ENCODE peak calls at places on chromosomes 16 and 17, in six cellular contexts. Q, L, C, R, D and I are unnamed samples.

GRCh38 chr17:5035356-5035755 is at the start of gene SLC52A1:
- DNase-seq in C (no peak), D (no peak), L (no peak), Q (peak), R (no peak), I (no peak)

GRCh38 chr17:32007463-32008298 is 498 bp downstream of the LRRC37B start:
- DNase-seq in R (no peak), D (peak), C (no peak), Q (peak), L (peak), I (peak)

GRCh38 chr17:68101992-68102758 is 66.6 kb downstream of the KPNA2 start:
- DNase-seq in D (no peak), L (peak), Q (peak), C (no peak), R (no peak), I (peak)

GRCh38 chr17:2965621-2966275 is 97.7 kb downstream of the OR1D5 start:
- DNase-seq in C (no peak), L (no peak), Q (peak), D (no peak), R (no peak), I (no peak)

GRCh38 chr16:89297156-89297869 is 79.8 kb downstream of the ZNF778 start:
- DNase-seq in L (no peak), C (no peak), Q (no peak), D (no peak), R (no peak), I (no peak)

GRCh38 chr17:53659181-53659580 is 163.5 kb upstream of the KIF2B start:
- DNase-seq in D (peak), C (no peak), R (no peak), L (no peak), Q (no peak), I (no peak)

GRCh38 chr17:42179911-42180410 is 981 bp downstream of the KCNH4 start:
- DNase-seq in Q (peak), D (peak), L (no peak), R (no peak), C (peak), I (peak)

GRCh38 chr16:59654455-59654854 is 920.3 kb upstream of the GOT2 start:
- DNase-seq in C (no peak), L (no peak), D (no peak), R (no peak), Q (no peak), I (no peak)

GRCh38 chr17:7238418-7239090 is 703 bp downstream of the PHF23 start:
- DNase-seq in Q (peak), D (peak), R (no peak), L (peak), C (no peak), I (peak)

GRCh38 chr16:83898463-83899271 is at the start of gene MLYCD:
- DNase-seq in R (no peak), Q (peak), C (peak), L (peak), D (peak), I (peak)

GRCh38 chr16:745739-746138 is 4.9 kb upstream of the CIAO3 start:
- DNase-seq in D (peak), L (no peak), C (no peak), Q (no peak), R (no peak), I (no peak)

GRCh38 chr17:40810505-40810904 is 10.7 kb upstream of the KRT28 start:
- DNase-seq in Q (peak), C (peak), D (no peak), L (peak), R (no peak), I (no peak)

GRCh38 chr17:76246080-76247066 is 6.1 kb upstream of the RNF157 start:
- DNase-seq in C (peak), D (peak), L (no peak), R (peak), Q (no peak), I (peak)

GRCh38 chr17:8057691-8058114 is 18.8 kb downstream of the ALOX15B start:
- DNase-seq in D (peak), Q (peak), C (peak), L (peak), R (peak), I (peak)

GRCh38 chr17:77831497-77832179 is 126.9 kb upstream of the TNRC6C start:
- DNase-seq in D (no peak), C (no peak), L (peak), R (no peak), Q (no peak), I (no peak)

GRCh38 chr16:86355538-86355937 is 154.8 kb upstream of the FOXF1 start:
- DNase-seq in R (no peak), Q (no peak), C (no peak), L (no peak), D (no peak), I (no peak)

GRCh38 chr16:27324851-27325301 is 11.1 kb downstream of the IL4R start:
- DNase-seq in L (no peak), C (no peak), R (no peak), D (no peak), Q (no peak), I (no peak)

GRCh38 chr16:68401871-68402747 is 46.2 kb downstream of the SMPD3 start:
- DNase-seq in L (no peak), D (no peak), Q (no peak), R (no peak), C (no peak), I (peak)
- TF ChIP-seq MYC in L (no peak), D (no peak), Q (no peak), R (no peak), C (no peak), I (no peak)

DNA sequence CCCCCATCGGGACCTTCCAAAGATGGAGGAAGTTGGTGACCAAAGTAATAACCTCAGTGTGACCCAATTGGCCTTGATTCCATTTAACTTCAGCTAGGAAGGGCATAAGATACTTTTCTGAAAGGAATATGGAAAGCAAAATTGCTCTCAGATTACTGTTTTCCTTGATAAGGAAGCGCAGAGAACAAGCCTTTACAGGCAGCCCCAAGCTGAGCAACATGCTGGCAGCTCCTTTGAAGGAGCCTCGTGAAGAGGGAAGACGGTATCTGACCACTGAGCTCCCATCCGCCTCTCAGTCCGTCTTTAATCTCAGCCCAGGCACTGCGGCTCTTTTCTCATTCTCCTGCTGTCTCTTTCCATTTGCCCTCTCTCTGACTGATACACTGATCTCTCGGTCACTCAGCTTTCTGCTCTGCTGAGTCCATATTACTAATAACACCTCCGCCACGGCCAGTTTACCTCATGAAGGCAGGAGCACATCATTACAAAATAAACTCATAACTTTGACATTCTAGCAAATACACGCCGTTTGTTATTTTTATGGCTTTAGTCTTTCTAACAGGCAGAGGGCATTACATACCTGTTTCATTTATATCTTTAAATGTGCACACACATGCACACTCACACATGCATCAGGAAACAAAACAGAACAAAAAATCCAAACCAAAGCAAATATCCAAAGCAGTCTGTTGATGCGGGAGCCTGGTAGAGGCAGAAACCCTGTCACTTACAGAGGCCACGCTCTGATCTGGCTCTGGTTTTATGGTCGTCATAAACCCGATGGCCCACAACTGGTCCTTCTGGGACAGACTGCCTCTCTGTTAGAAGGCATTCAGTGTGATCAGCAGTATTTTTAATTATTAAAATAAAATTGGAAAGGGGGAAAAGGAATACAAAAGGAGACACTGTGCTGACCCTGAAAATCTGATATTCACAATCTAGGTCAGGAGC is 183.2 kb downstream of the AATF start:
- DNase-seq in C (no peak), L (no peak), Q (no peak), D (no peak), R (no peak), I (no peak)
- TF ChIP-seq CTCF in C (no peak), L (no peak), Q (no peak), D (no peak), R (no peak), I (no peak)

DNA sequence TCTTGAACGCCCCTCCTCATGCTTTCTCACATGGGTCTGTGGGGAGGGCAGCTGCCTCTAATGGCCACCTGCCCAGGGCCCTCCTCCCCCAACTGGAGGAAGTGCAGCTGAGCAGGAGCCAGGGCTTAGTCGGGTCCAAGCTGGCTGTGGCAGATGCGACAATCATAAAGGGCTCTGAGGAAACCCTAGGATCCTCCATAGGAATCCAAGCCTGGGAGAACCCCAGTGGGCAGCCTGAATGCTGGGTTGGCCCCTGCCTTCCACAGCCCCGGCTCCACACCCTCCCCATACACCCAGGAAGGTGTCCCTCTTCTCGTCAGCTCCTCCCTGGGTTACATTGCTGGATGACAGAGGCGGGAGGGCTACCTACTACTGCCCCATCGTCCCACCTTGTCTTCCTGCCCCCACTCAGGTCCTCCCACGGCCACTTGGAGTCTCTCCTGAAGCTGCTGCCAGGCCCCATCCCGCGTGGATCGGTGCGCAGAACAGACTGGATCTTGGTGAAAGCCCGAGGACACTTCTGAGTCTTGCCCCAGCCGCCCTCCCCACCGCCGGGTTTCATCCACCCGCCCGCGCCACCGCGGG is 15.6 kb upstream of the CBFB start:
- DNase-seq in R (no peak), D (no peak), C (no peak), L (no peak), Q (no peak), I (peak)
- H3K4me3 ChIP-seq in R (peak), D (peak), C (peak), L (peak), Q (peak), I (no peak)

DNA sequence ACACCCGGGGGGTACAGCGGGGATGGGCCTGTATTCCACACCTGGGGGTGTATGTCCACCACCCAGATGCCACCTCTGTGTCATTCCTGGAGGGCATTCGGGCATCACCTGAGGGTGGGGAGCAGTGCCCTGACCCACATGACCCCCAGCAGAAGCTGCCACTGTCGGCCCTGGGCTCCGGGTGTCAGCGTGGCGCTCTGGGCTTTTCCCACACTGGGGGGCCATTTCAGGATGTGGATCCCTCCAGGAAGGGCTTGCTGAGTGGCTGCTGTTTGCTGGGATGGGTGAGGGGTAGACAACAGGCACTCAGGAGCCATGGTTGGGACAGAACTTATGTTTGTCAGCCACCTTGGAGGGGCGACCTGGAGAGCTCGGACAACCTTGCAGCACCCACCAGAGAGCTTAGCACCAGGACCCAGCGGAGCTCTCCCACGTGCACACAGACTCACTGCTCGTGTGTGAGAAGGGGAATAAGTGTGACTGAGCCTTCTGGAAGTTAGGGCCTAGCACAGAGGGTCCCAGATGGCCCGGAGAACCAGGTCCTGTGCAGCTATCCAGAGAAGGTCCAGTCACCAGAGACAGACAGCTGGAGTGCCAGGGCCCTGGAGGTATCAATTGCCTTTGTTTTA is 102.7 kb downstream of the METRNL start:
- DNase-seq in L (no peak), Q (no peak), R (no peak), C (no peak), D (no peak), I (no peak)
- TF ChIP-seq MYC in L (no peak), Q (no peak), R (no peak), C (no peak), D (no peak), I (no peak)

DNA sequence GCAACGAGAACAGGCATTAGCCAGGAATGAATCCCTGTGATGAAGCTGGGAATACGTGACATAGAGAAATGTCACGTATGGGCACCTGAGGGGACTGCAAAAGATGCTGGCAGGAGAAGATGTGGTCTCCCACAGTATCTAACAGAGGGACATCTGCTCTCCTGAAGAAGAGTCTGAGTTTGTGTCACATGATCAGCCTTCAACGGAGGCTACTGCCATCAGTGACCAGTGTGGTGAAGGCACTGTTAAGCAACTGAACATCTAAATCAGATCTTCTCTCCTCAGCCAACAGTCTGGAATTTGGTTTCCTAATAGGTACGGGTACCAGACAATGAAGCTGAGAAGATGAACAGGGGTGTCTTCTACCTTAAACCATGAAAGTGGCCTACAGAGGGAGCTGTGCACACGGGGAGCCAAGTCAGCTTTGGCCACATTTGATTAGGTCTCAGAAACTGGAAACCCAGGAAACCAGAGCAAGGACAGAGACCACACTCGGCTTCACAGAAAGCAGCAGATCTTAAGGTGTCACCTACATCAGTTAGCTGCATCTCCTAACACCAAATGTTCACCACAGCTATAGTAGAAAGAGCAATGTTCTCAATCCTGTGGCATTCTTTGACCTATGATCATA is 41.8 kb downstream of the BRD7 start:
- DNase-seq in L (no peak), D (peak), C (no peak), R (peak), Q (peak), I (peak)
- TF ChIP-seq CTCF in L (peak), D (peak), C (peak), R (peak), Q (peak), I (peak)

DNA sequence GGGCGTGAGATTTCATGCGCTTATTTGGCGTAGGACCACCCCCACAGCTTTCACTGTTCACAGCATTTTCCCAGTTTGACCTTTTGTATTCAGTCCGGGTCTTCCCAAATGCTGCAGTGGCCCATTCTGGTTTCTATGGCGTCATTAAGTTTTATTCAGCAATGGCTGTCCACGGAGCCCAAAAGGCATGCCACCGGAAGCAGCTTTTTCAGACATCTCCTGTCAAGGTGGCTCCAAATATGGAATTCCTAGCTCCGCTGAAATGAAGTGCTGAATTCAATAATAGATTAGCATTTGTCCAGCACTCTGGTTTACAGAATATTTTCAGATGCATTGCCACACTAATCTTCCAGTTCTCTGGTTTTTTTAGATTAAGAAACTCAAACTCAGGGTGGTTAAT is 90.6 kb upstream of the FBXO47 start:
- DNase-seq in R (no peak), D (no peak), Q (no peak), L (no peak), C (no peak), I (no peak)
- H3K4me3 ChIP-seq in R (peak), D (no peak), Q (no peak), L (no peak), C (no peak), I (no peak)

DNA sequence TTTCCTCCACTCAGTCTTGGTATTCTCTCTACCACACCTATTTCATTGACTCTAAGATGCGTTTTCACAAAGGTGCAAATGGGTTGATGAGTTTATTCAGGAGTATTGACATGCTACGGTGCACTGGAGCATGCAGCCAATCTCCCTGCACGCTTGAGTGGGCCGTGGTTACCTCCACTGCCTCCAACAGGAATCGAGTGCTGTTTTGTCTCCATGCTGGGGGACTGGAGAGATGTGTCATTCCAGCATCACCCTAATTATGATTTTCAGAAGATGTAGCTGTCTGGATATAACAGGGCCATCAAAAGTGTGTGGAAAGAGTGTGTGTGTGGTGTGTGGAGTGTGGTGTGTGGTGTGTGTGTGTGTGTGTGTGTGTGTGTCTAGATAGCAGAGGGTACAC is 351.6 kb upstream of the ZFHX3 start:
- DNase-seq in C (no peak), L (no peak), Q (no peak), D (no peak), R (no peak), I (no peak)
- TF ChIP-seq MYC in C (no peak), L (no peak), Q (no peak), D (no peak), R (no peak), I (no peak)

GRCh38 chr16:14310519-14310991 is 239.4 kb downstream of the MRTFB start:
- DNase-seq in D (peak), L (no peak), C (peak), R (peak), Q (peak), I (peak)

GRCh38 chr16:14307623-14308356 is 236.7 kb downstream of the MRTFB start:
- DNase-seq in L (no peak), Q (peak), C (no peak), D (peak), R (no peak), I (peak)

GRCh38 chr16:14309906-14310305 is 238.8 kb downstream of the MRTFB start:
- DNase-seq in R (no peak), C (no peak), L (no peak), D (no peak), Q (peak), I (no peak)

GRCh38 chr16:14308357-14308723 is 237.2 kb downstream of the MRTFB start:
- DNase-seq in C (no peak), R (no peak), D (no peak), L (no peak), Q (no peak), I (no peak)

DNA sequence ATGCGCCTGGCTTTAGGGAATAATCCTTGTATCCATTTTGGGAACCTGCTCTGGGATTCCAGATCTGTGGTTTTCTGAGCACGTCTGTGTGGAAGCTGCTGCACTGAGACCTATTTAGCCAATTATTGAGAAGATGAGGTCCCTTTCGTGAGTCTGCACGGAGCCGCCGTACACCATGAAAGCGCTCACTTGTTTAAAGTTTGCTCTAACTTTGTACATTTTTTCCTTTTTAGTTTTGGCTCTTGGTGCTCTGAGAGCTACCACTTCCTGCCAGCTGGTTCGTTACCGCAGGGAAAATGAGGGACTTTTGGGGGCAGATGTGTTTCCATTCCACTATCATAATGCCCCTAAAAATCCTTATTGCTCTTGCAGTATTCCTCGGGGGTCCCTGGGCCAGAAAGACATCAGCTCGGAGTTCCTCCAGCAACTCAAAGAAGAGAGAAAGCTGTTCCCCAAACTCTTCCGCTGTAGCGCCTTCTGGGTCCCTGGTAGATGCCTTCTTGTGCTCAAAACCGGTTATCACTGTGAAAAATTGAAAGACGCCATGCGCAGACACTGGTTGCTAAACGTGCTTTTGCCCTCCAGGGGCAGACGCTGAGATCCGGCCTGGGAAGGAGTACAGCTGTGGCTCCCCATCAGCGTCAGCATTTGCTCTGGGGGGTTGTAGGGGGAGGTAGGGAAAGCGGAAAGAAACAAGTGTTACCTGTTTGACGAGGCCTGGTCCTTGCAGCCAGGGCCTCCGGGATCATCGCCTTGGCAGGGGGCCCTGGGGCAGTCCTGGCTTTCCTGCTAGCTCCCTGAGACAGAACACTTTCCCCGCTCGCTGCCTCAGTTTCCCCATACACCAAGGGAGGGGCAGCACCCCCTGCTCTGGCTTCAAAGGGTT is 238.1 kb downstream of the MRTFB start:
- DNase-seq in Q (no peak), L (no peak), C (no peak), D (no peak), R (no peak), I (peak)
- TF ChIP-seq CTCF in Q (no peak), L (no peak), C (no peak), D (peak), R (peak), I (no peak)

GRCh38 chr17:58665946-58666857 is 25.6 kb downstream of the TEX14 start:
- DNase-seq in R (no peak), D (no peak), C (no peak), Q (peak), L (peak), I (peak)
- H3K4me3 ChIP-seq in R (no peak), D (peak), C (no peak), Q (peak), L (no peak), I (peak)

GRCh38 chr16:13134843-13135242 is 233.4 kb downstream of the SHISA9 start:
- DNase-seq in L (no peak), C (no peak), Q (peak), D (no peak), R (no peak), I (no peak)
- TF ChIP-seq MYC in L (no peak), C (no peak), Q (no peak), D (no peak), R (no peak), I (no peak)